ENCODE peak calls at places on chromosome 18, in six cellular contexts. D is IMR-90, V is H9, M is neuronal stem cell, X is mesenchymal stem cell, J is mesendoderm. T is an unnamed sample.

GRCh38 chr18:31684279-31685096 is at the start of gene B4GALT6:
- DNase-seq in J (peak), D (no peak), M (peak), X (peak), V (peak), T (no peak)

GRCh38 chr18:45998244-45998643 is 31.1 kb upstream of the EPG5 start:
- DNase-seq in M (no peak), X (no peak), D (no peak), V (no peak), J (peak), T (no peak)

GRCh38 chr18:32315881-32316280 is 126.0 kb downstream of the MEP1B start:
- DNase-seq in J (no peak), M (no peak), D (peak), V (no peak), X (no peak), T (no peak)

GRCh38 chr18:32424696-32425095 is 46.0 kb downstream of the GAREM1 start:
- DNase-seq in J (no peak), X (peak), V (no peak), M (no peak), D (no peak), T (no peak)

GRCh38 chr18:46278481-46279465 is 174.6 kb downstream of the HAUS1 start:
- DNase-seq in X (peak), M (no peak), V (no peak), D (peak), J (no peak), T (peak)

GRCh38 chr18:34651586-34652369 is 58.3 kb upstream of the DTNA start:
- DNase-seq in V (no peak), J (peak), X (no peak), M (no peak), D (no peak), T (no peak)

GRCh38 chr18:46220116-46220515 is 115.9 kb downstream of the HAUS1 start:
- DNase-seq in X (peak), J (no peak), D (peak), V (no peak), M (no peak), T (peak)

GRCh38 chr18:37253424-37254255 is 312.0 kb downstream of the CELF4 start:
- DNase-seq in X (peak), D (no peak), J (peak), V (peak), M (peak), T (peak)

GRCh38 chr18:2573408-2573807 is 2.1 kb downstream of the NDC80 start:
- DNase-seq in V (no peak), M (no peak), X (no peak), J (no peak), D (no peak), T (no peak)

GRCh38 chr18:53219853-53220252 is 879.9 kb downstream of the DCC start:
- DNase-seq in X (no peak), V (no peak), M (no peak), D (no peak), J (no peak), T (no peak)

GRCh38 chr18:13211537-13211936 is 7.0 kb upstream of the LDLRAD4 start:
- DNase-seq in X (no peak), D (no peak), V (no peak), J (no peak), M (no peak), T (no peak)

GRCh38 chr18:35406666-35407065 is 29.5 kb upstream of the ZNF396 start:
- DNase-seq in X (no peak), M (no peak), V (no peak), D (no peak), J (peak), T (peak)

GRCh38 chr18:4060427-4061281 is 394.5 kb downstream of the DLGAP1 start:
- DNase-seq in D (no peak), X (no peak), V (no peak), M (peak), J (peak), T (no peak)

GRCh38 chr18:4063545-4063944 is 391.6 kb downstream of the DLGAP1 start:
- DNase-seq in J (no peak), V (no peak), D (no peak), X (no peak), M (no peak), T (no peak)

DNA sequence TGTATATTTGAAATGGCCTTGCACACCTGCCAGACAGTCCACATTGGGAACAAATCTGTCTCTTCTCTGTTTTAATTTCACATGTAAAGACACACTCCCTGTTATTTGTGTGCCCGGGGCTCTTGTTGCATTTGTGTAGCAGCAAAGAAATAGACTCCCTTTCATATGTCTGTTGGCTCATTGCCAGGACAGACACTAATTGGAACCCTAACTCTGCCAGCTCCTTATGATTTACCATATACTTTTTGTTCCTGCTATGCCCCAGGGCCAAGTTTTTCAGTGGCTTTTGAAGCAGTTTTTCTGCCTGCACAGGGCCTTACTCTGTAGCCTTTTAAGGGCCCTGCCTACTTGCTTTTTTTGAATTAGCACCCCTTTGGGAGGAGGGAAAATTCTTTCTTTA is 396.9 kb downstream of the DLGAP1 start:
- DNase-seq in M (no peak), V (no peak), X (no peak), D (no peak), J (no peak), T (no peak)
- H3K4ac ChIP-seq in M (no peak), V (no peak), X (no peak), D (no peak), J (no peak), T (no peak)

DNA sequence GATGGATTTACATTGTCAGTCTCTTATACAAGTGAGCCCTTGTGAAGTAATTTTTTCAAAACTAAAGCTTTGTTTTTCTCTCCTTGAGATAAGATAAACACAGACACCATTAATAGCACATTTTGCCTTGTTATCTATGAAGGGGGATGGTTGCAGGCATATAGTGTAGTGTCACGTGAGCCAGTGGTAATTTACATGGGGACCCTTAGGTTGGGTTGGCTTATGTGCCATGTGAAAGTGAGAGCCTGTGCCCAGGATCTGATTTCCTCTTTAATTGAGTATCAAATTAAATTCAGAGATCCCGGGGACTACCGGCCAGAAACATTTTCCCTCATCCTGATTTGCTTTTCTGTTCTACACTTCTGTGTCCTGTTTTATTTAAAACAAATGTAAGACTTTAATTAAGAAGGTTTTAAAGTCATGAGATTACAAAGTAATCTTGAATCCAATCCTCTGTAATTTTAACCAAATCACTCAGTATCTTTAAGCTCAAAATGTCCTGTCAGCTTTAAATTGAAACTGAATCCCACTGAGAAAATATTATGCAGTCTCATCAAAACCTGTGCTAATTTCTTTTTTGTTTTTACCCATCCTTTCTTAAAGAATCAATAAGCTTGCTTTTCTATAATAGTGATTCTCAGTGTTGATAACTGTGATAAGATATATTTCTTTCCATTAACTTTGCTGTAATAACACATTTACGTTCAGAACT is 63.8 kb downstream of the PTPRM start:
- DNase-seq in X (no peak), V (no peak), D (no peak), M (no peak), J (peak), T (no peak)
- H3K4ac ChIP-seq in X (no peak), V (no peak), D (no peak), M (no peak), J (no peak), T (no peak)

DNA sequence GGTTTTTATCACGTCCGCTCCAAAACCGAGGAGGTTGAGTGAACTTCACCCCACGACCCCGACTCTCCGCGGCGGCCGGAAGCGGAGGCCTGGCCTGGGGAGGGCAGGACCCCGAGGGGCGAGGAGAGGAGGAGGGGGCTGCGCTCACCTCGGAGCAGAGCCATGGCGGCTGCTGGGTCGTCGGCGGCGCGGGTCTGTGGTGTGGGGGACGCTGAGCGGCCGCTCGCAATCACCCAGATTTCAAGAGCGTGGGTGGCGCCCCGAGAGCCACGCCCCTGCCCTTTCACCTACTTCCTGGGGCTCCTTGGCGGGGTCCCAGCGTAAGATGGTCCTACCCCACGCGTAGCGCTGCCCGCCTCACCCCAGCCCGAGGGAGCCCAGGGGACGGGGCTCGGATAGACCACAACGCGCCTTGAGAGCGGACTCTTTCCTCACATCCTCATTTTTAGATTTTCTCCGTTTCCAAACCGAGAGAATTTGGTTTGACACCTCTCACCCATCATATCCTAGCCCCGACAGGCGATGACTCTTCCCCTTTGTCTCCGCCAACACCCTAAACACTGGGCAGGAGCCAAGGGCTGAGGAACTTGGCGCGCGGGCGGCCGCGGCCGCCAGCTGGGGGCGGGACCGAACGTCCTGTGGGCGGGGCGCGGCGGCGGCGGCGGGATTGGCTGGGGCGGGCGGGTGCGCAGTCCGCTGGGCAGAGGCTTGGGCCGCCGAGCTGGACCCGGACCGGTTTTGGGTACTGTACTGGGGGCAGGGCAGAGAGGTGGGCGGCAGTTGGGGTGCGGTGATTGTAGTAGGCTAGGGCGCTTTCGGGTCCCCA is at the start of gene ACAA2:
- DNase-seq in V (peak), X (peak), M (peak), D (peak), J (peak), T (peak)
- H3K4ac ChIP-seq in V (peak), X (peak), M (no peak), D (peak), J (peak), T (peak)

GRCh38 chr18:76404345-76404831 is 90.7 kb downstream of the ZNF516 start:
- DNase-seq in V (no peak), J (no peak), X (no peak), M (no peak), D (no peak), T (no peak)
- H3K4ac ChIP-seq in V (no peak), J (no peak), X (no peak), M (no peak), D (no peak), T (no peak)

DNA sequence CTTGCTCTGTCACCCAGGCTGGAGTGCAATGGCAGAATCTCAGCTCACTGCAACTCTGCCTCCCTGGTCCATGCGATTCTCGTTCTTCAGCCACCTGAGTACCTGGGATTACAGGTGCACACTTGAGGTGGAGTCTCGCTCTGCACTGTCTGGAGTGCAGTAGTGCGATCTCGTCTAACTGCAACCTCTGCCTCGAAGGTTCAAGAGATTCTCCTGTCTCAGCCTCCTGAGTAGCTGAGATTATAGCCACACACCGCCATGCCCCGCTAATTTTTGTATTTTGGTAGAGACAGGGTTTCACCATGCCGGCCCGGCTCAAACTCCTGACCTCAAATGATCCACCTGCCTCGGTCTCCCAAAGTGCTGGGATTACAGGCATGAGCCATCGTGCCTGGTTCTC is 83.3 kb downstream of the CCBE1 start:
- DNase-seq in X (no peak), V (no peak), J (no peak), M (no peak), D (no peak), T (no peak)
- H3K4ac ChIP-seq in X (no peak), V (no peak), J (no peak), M (no peak), D (no peak), T (no peak)

T was measured in trophoblast cell.